ENCODE peak calls at places on chromosomes 2 and 18, in six cellular contexts. A, U, H, V, D and L are unnamed samples.

GRCh38 chr2:203544402-203544801 is 9.3 kb upstream of the RAPH1 start:
- DNase-seq in A (no peak), U (no peak), H (no peak), V (no peak), D (no peak), L (no peak)

GRCh38 chr2:106038598-106039375 is 155.3 kb downstream of the UXS1 start:
- DNase-seq in A (no peak), U (no peak), H (no peak), V (no peak), D (no peak), L (no peak)

GRCh38 chr2:11356760-11357159 is 12.3 kb upstream of the ROCK2 start:
- DNase-seq in A (no peak), U (no peak), H (no peak), V (no peak), D (no peak), L (no peak)

GRCh38 chr2:128278979-128279378 is 39.7 kb downstream of the HS6ST1 start:
- DNase-seq in A (no peak), U (no peak), H (no peak), V (no peak), D (no peak), L (no peak)

GRCh38 chr2:128273469-128274081 is 45.1 kb downstream of the HS6ST1 start:
- DNase-seq in A (no peak), U (no peak), H (no peak), V (no peak), D (no peak), L (no peak)

GRCh38 chr2:172333206-172333605 is 94.2 kb upstream of the ITGA6 start:
- DNase-seq in A (no peak), U (no peak), H (no peak), V (no peak), D (no peak), L (no peak)

GRCh38 chr18:12861637-12862036 is 22.4 kb downstream of the PTPN2 start:
- DNase-seq in A (no peak), U (no peak), H (no peak), V (no peak), D (no peak), L (no peak)

GRCh38 chr2:46381263-46381849 is 84.1 kb downstream of the EPAS1 start:
- DNase-seq in A (no peak), U (no peak), H (no peak), V (no peak), D (no peak), L (no peak)

GRCh38 chr2:238091426-238092060 is 8.6 kb upstream of the ESPNL start:
- DNase-seq in A (no peak), U (no peak), H (no peak), V (no peak), D (no peak), L (no peak)

GRCh38 chr2:157444643-157445040 is 753 bp upstream of the CYTIP start:
- DNase-seq in A (no peak), U (no peak), H (peak; percentile 83), V (no peak), D (no peak), L (no peak)

GRCh38 chr2:196821195-196821594 is 12.0 kb upstream of the C2orf66 start:
- DNase-seq in A (peak; percentile 26), U (no peak), H (no peak), V (peak; percentile 26), D (no peak), L (no peak)

GRCh38 chr18:3304832-3305231 is 42.9 kb downstream of the MYL12B start:
- DNase-seq in A (no peak), U (no peak), H (no peak), V (no peak), D (no peak), L (no peak)

GRCh38 chr2:157991932-157992331 is 109.7 kb upstream of the UPP2 start:
- DNase-seq in A (no peak), U (no peak), H (no peak), V (no peak), D (no peak), L (no peak)

GRCh38 chr2:215808996-215809395 is 204.4 kb downstream of the MREG start:
- DNase-seq in A (no peak), U (no peak), H (no peak), V (no peak), D (no peak), L (no peak)
- H3K4me3 ChIP-seq in A (peak overlapping the region; percentile 17), U (no peak overlapping the region), H (no peak overlapping the region), V (no peak overlapping the region), D (no peak overlapping the region), L (no peak overlapping the region)

GRCh38 chr18:75248426-75249191 is 38.0 kb downstream of the TSHZ1 start:
- DNase-seq in A (no peak), U (no peak), H (no peak), V (peak; percentile 52), D (no peak), L (no peak)
- H3K4me3 ChIP-seq in A (peak overlapping the region; percentile 82), U (peak overlapping the region; percentile 50), H (peak overlapping the region; percentile 60), V (peak overlapping the region; percentile 48), D (peak overlapping the region; percentile 50), L (peak overlapping the region; percentile 34)

GRCh38 chr2:88856409-88857135 is 165.1 kb downstream of the RPIA start:
- DNase-seq in A (no peak), U (no peak), H (no peak), V (no peak), D (no peak), L (no peak)

GRCh38 chr2:88857274-88857741 is 165.8 kb downstream of the RPIA start:
- DNase-seq in A (no peak), U (no peak), H (no peak), V (no peak), D (no peak), L (no peak)

GRCh38 chr2:88857951-88858406 is 166.5 kb downstream of the RPIA start:
- DNase-seq in A (no peak), U (no peak), H (no peak), V (peak; percentile 25), D (peak; percentile 78), L (peak; percentile 19)

GRCh38 chr2:88860421-88861075 is 169.1 kb downstream of the RPIA start:
- DNase-seq in A (no peak), U (no peak), H (no peak), V (no peak), D (no peak), L (no peak)

DNA sequence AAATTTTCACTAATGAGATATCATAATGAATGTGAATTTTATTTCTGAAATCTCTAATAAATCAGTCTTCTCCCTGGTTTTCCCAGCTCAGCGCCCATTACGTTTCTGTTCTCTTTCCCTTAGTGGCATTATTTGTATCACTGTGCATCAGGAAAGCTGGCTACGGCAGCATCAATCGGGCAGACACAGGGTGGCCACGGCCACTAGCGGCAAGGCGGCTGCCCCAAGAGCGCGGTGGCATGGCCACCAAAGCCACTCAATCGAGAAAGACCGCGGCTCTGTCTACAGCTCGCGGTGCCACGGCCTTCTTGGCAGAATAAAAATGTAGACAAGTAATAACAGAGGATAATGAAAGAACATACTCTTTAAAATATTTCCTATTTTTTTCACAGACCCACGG is 168.0 kb downstream of the RPIA start:
- DNase-seq in A (no peak), U (no peak), H (no peak), V (no peak), D (no peak), L (no peak)
- H3K4me3 ChIP-seq in A (no peak overlapping the region), U (no peak overlapping the region), H (no peak overlapping the region), V (no peak overlapping the region), D (no peak overlapping the region), L (no peak overlapping the region)

DNA sequence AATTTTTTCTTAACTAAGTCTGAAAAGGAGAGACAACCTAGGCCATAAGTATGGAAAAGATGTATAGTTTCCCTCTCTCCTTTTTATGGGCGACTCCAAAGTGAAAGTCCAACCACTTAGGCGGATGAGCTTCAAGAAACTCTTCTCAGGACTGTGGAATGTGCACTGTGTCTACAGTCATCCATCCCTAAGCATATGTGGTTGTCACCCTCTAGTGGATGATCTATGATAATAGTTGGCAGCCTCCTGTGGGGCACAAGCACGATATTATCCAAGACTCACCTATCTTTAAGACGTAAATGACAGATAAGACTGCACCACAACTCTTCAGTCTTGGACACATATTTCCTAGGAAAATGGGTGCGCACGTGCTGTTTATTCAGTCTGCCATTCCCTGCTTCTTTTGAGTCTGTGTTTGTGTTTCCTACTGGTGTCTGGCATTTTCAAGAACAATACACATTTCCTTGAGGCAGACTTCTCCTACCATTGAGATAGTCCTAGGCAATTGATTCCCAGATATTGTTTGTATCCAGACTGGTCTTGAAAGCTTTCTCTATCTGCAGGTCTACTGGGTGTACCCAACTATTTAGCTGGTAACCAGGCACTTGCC is 145.5 kb upstream of the CTAGE1 start:
- DNase-seq in A (peak; percentile 92), U (peak; percentile 70), H (peak; percentile 64), V (peak; percentile 95), D (peak; percentile 74), L (peak; percentile 75)
- H3K4me3 ChIP-seq in A (peak overlapping the region; percentile 51), U (no peak overlapping the region), H (no peak overlapping the region), V (peak overlapping the region; percentile 2), D (no peak overlapping the region), L (no peak overlapping the region)

DNA sequence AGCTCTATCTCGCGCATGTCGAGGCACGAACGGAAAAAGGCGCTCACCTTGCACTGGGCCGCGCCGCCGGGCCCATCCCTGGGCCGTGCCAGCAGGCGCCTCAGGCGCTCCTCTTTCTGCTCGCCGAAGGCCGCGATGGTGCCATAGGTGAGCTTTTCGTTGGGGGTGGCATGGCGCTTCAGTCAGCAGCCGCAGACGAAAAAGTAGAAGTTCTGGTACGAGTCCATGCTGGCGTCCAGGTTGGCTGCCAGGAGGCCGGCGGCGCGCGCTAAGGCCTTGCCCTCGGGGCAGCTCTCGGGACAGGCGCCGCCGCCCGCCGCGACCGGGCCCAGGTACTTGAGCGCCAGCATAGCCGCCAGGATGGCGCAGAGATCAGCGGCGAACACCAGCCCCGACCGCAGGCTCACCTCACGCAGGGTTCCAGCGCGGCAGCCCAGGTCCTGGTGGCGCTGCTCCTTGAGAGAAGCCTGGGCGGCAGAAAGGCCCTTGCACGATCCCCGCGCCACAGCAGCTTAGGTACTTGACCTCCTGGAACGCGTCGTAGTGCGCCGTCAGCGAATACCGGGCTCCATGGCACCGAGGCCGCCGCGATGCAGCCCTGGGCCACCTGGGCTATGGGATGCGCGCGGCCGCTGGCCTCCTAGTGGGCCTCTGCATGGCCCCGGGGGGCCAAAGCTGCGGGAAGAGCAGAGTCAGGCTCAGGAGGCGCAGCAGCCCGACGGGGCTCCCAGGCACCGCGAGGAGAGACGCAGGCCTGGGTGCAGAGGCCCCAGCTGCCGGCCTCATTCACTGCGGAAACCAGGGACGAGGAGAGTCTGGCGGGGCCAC is 12.8 kb downstream of the ALPG start:
- DNase-seq in A (no peak), U (no peak), H (no peak), V (no peak), D (no peak), L (no peak)
- H3K4me3 ChIP-seq in A (no peak overlapping the region), U (no peak overlapping the region), H (no peak overlapping the region), V (peak overlapping the region; percentile 43), D (no peak overlapping the region), L (no peak overlapping the region)

DNA sequence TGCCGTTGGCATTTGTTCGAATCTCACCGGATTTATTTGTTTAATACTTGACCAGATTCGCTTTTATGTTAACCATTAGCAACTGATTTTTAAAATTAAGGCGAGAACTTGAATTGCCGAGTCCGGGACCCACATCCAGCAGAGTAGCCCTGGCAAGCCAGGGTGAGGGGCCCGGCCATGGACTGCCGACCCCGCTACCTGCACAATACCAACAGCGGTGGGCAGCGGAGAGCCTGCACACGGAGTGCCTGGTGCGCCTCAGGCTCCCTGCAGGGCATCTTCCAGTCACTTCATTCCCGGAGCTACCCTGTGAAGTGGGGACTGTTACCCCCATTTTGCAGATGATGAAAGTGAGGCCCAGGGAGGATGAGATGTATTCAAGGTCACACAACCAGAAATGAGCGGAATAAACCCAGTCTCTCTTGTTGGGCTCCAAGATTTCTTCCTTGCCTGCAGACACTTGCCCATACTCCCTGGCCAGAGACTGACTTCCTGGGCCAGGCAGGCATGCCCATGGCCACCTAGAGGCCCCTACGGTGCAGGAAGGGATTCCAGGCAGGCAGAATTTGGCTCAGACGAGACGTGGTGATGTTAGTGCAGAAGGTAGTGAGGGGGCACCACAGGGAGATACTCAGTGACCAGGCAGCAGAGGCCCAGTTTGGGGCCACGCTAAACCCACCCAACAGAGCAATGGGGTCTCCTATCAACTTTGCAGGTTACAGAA is 2.9 kb downstream of the FBLN7 start:
- DNase-seq in A (no peak), U (no peak), H (no peak), V (no peak), D (no peak), L (no peak)
- H3K4me3 ChIP-seq in A (no peak overlapping the region), U (no peak overlapping the region), H (no peak overlapping the region), V (no peak overlapping the region), D (no peak overlapping the region), L (no peak overlapping the region)